ENCODE peak calls at places on chromosomes 3 and 15, in four cellular contexts. P is HepG2, C is K562, R is GM12878. U is an unnamed sample.

GRCh38 chr15:65460948-65461347 is 38.2 kb upstream of the IGDCC4 start:
- DNase-seq in P (no peak), C (no peak), R (no peak), U (no peak)

GRCh38 chr15:41631880-41632279 is 28.3 kb upstream of the MGA start:
- DNase-seq in R (no peak), C (no peak), P (no peak), U (no peak)

GRCh38 chr15:59657635-59658125 is 365 bp upstream of the GTF2A2 start:
- DNase-seq in P (no peak), R (no peak), C (no peak), U (no peak)

GRCh38 chr3:81728766-81729544 is 32.5 kb downstream of the GBE1 start:
- DNase-seq in C (no peak), R (no peak), P (no peak), U (no peak)

GRCh38 chr15:90644946-90645725 is 72.0 kb upstream of the BLM start:
- DNase-seq in C (no peak), P (no peak), R (no peak), U (no peak)

GRCh38 chr3:151538706-151539403 is 78.0 kb upstream of the IGSF10 start:
- DNase-seq in R (no peak), C (peak), P (no peak), U (no peak)

GRCh38 chr3:11254876-11255275 is 17.3 kb upstream of the ATG7 start:
- DNase-seq in R (no peak), C (no peak), P (no peak), U (no peak)

GRCh38 chr3:46710671-46711295 is 6.9 kb downstream of the PRSS50 start:
- DNase-seq in R (no peak), P (no peak), C (no peak), U (peak)

GRCh38 chr3:128496602-128497304 is 3.8 kb upstream of the GATA2 start:
- DNase-seq in C (peak), P (no peak), R (no peak), U (no peak)

GRCh38 chr15:68228143-68228970 is 1.2 kb downstream of the CLN6 start:
- DNase-seq in R (no peak), P (no peak), C (peak), U (no peak)

GRCh38 chr15:96334705-96335428 is 4.4 kb downstream of the NR2F2 start:
- DNase-seq in P (no peak), R (no peak), C (no peak), U (no peak)

GRCh38 chr3:43857361-43858051 is 166.8 kb downstream of the ABHD5 start:
- DNase-seq in P (no peak), C (no peak), R (no peak), U (no peak)

GRCh38 chr3:66402596-66403267 is 98.1 kb downstream of the LRIG1 start:
- DNase-seq in P (no peak), C (peak), R (no peak), U (no peak)

GRCh38 chr3:152683521-152683999 is 151.4 kb upstream of the P2RY1 start:
- DNase-seq in P (no peak), R (no peak), C (no peak), U (no peak)

GRCh38 chr15:35696767-35697231 is 150.8 kb upstream of the DPH6 start:
- DNase-seq in P (peak), C (peak), R (no peak), U (no peak)

GRCh38 chr3:65855370-65856100 is 183.2 kb downstream of the MAGI1 start:
- DNase-seq in P (peak), R (no peak), C (no peak), U (no peak)

GRCh38 chr3:11600501-11601282 is 43.0 kb downstream of the VGLL4 start:
- DNase-seq in C (no peak), R (no peak), P (peak), U (peak)

GRCh38 chr15:91469627-91470567 is 369.8 kb downstream of the SV2B start:
- DNase-seq in C (peak), P (no peak), R (no peak), U (no peak)

GRCh38 chr3:183285828-183286457 is 32.9 kb downstream of the B3GNT5 start:
- DNase-seq in P (peak), C (peak), R (peak), U (no peak)

GRCh38 chr3:36911990-36912804 is 32.7 kb downstream of the TRANK1 start:
- DNase-seq in C (peak), P (peak), R (peak), U (no peak)

GRCh38 chr15:92653836-92654524 is 1.6 kb downstream of the FAM174B start:
- DNase-seq in R (no peak), C (no peak), P (peak), U (no peak)
- TF ChIP-seq CTCF in R (no peak), C (no peak), P (no peak), U (no peak)

GRCh38 chr3:62036726-62037125 is 336.6 kb downstream of the FEZF2 start:
- DNase-seq in C (no peak), P (no peak), R (no peak), U (no peak)

GRCh38 chr3:62046326-62046725 is 327.0 kb downstream of the FEZF2 start:
- DNase-seq in R (no peak), C (no peak), P (no peak), U (no peak)

GRCh38 chr3:62044874-62045273 is 328.5 kb downstream of the FEZF2 start:
- DNase-seq in C (no peak), P (no peak), R (no peak), U (no peak)

GRCh38 chr3:62039584-62039983 is 333.8 kb downstream of the FEZF2 start:
- DNase-seq in R (no peak), C (no peak), P (no peak), U (no peak)

GRCh38 chr3:62041681-62042080 is 331.7 kb downstream of the FEZF2 start:
- DNase-seq in P (no peak), R (no peak), C (no peak), U (no peak)
- TF ChIP-seq ATF2 in P (no peak), R (no peak), C (no peak), U (no peak)

GRCh38 chr3:15812183-15812582 is 14.4 kb upstream of the ANKRD28 start:
- DNase-seq in R (no peak), P (no peak), C (no peak), U (no peak)
- TF ChIP-seq ESRRA in R (no peak), P (no peak), C (no peak), U (no peak)

DNA sequence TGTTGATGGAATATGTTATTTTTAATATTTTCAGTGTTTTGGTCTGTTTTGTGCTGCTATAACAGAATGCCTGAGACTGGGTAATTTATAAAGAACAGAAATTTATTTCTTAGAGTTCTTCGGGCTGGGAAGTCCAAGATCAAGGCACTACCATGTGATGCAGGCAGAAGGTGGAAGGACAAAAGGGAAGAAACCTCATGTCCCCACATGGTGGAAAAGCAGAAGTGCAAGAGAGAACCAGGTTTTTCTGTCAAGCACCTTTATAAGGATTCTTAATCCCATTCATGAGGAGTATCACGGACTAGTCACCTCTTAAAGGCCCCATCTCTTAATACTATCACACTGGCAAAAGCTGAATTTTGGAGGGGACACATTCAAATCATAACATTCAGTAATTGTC is 57.9 kb upstream of the EPHB3 start:
- DNase-seq in P (no peak), R (no peak), C (no peak), U (no peak)
- TF ChIP-seq CTCF in P (no peak), R (no peak), C (no peak), U (no peak)

GRCh38 chr3:15154326-15154725 is 51.7 kb upstream of the CAPN7 start:
- DNase-seq in C (no peak), R (no peak), P (no peak), U (no peak)

GRCh38 chr3:15152166-15152565 is 53.2 kb upstream of the RBSN start:
- DNase-seq in R (no peak), C (no peak), P (no peak), U (no peak)

GRCh38 chr3:15148614-15149013 is 49.7 kb upstream of the RBSN start:
- DNase-seq in P (peak), R (no peak), C (peak), U (peak)

GRCh38 chr3:15153103-15153502 is 52.9 kb upstream of the CAPN7 start:
- DNase-seq in P (no peak), C (no peak), R (no peak), U (no peak)

DNA sequence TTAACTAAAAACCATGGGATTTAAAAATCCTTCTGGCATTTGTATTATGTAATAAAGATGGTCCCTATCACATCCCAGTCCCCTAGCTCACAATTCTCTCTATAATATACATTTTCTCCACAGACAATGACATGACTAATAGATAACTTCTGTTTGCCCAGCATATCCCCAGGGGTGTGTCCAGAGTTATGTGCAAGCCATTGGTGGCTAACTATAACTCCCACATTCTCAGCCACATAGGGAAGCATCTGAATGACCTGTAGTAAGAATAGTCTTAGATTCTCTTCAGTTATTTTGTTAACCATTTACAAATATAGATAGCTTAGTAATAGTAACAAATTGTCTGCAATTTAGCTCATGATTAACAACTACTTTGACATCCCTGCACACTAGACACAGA is 52.2 kb upstream of the RBSN start:
- DNase-seq in R (no peak), C (no peak), P (no peak), U (no peak)
- TF ChIP-seq ATF2 in R (no peak), C (no peak), P (no peak), U (no peak)

GRCh38 chr15:25238126-25238525 is 200.7 kb downstream of the UBE3A start:
- DNase-seq in R (no peak), C (no peak), P (no peak), U (no peak)
- TF ChIP-seq ESRRA in R (no peak), C (no peak), P (no peak), U (no peak)

DNA sequence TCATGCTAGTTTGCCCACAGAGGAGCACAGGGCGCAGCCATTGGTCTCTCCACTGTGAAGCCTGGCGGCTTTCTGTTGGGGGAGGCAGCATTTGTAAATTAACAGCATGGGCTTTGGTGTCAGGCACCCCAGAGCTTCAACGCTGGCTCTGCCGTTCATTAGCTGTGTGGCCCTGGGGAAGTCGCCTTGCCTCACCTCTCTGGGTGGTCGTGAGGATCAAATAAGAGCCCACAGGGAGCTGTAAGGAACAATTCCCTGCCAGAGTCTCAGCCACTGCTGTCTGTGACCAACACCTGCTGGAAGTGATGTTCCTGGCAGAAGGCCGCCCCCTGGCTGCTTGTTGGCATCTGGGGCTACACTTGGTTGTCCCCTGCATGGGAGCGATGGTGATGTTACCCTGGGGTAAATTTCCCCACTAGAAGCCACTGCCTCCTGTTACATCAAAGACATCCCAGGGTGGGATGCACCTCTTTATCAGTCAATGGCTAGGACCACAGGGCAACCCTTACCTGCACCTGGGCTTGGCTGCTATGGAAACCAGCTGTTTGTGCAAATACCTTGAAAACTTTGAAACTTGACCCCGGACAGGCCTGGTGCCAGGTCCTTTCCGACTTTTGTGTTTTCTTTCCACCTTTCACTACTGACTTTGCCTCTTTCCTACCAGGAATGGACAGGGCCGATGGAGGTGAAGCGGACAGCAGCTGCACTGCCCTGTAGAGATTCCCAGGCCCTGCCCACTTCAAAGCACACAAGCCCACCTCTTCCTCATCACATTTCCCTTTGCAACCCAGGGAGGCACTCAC is 36.9 kb downstream of the DNASE1L3 start:
- DNase-seq in R (no peak), P (peak), C (peak), U (peak)
- TF ChIP-seq CTCF in R (peak), P (peak), C (peak), U (peak)

DNA sequence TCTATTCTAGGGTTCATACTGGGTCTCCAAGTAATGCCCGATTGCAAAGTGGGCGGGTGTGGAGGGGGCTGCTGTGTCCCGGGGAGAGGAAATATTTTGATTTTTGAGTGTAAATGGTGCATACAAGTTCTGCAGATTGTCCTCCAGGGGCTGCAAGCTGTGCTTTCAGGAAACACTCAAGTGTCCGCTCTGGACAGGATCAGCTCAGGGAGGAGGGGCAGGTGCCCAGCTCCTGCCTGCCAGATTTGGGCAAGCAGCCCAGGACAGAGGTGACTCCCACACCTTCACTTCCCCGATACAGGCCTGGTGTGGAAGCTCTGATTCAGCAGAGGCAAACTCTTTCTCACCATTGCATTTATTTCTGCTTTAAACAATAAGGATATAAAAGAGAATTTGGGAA is 142.7 kb downstream of the ALDH1A2 start:
- DNase-seq in P (no peak), R (no peak), C (no peak), U (no peak)
- TF ChIP-seq ATF2 in P (no peak), R (no peak), C (no peak), U (no peak)

U was measured in WTC11.